ENCODE peak calls at places on chromosomes 5 and 9, in ten cellular contexts. Y, U, L, M, H, O, B, K, X and R are unnamed samples.

GRCh38 chr5:180135967-180136641 is 64.5 kb upstream of the RNF130 start:
- DNase-seq in Y (no peak), U (no peak), L (peak), M (no peak), H (no peak), O (no peak), B (no peak), K (no peak), X (no peak), R (no peak)

GRCh38 chr9:88661759-88662158 is 126.8 kb downstream of the NXNL2 start:
- DNase-seq in Y (peak), U (peak), L (no peak), M (peak), H (no peak), O (no peak), B (no peak), K (no peak), X (no peak), R (no peak)

GRCh38 chr5:166370928-166371690 is 1920.3 kb upstream of the WWC1 start:
- DNase-seq in Y (no peak), U (peak), L (no peak), M (no peak), H (no peak), O (no peak), B (no peak), K (no peak), X (no peak), R (no peak)

GRCh38 chr5:149791881-149792280 is 61.8 kb downstream of the PPARGC1B start:
- DNase-seq in Y (no peak), U (no peak), L (no peak), M (no peak), H (no peak), O (peak), B (no peak), K (no peak), X (no peak), R (no peak)

GRCh38 chr5:5436206-5436765 is 13.8 kb downstream of the ICE1 start:
- DNase-seq in Y (no peak), U (no peak), L (no peak), M (no peak), H (no peak), O (no peak), B (no peak), K (no peak), X (no peak), R (no peak)

GRCh38 chr5:29758986-29759421 is 1434.5 kb upstream of the CDH6 start:
- DNase-seq in Y (no peak), U (no peak), L (no peak), M (no peak), H (no peak), O (no peak), B (no peak), K (no peak), X (no peak), R (peak)

GRCh38 chr9:91426123-91426745 is 2.6 kb upstream of the NFIL3 start:
- DNase-seq in Y (peak), U (peak), L (no peak), M (peak), H (no peak), O (no peak), B (no peak), K (no peak), X (no peak), R (no peak)

GRCh38 chr5:74212336-74212735 is 428.2 kb downstream of the ENC1 start:
- DNase-seq in Y (peak), U (peak), L (no peak), M (peak), H (peak), O (no peak), B (no peak), K (no peak), X (peak), R (peak)

GRCh38 chr5:74316064-74316586 is 324.4 kb downstream of the ENC1 start:
- DNase-seq in Y (peak), U (peak), L (peak), M (peak), H (peak), O (no peak), B (peak), K (no peak), X (no peak), R (peak)

GRCh38 chr5:9431496-9432258 is 114.2 kb downstream of the SEMA5A start:
- DNase-seq in Y (no peak), U (peak), L (no peak), M (peak), H (no peak), O (no peak), B (no peak), K (no peak), X (no peak), R (no peak)

GRCh38 chr9:5042661-5043178 is 57.6 kb downstream of the JAK2 start:
- DNase-seq in Y (no peak), U (no peak), L (no peak), M (no peak), H (no peak), O (no peak), B (no peak), K (no peak), X (no peak), R (no peak)

GRCh38 chr5:138466058-138466899 is 1.0 kb downstream of the EGR1 start:
- DNase-seq in Y (no peak), U (peak), L (no peak), M (peak), H (peak), O (peak), B (peak), K (no peak), X (no peak), R (peak)

GRCh38 chr9:34701023-34701768 is 8.7 kb downstream of the CCL21 start:
- DNase-seq in Y (peak), U (peak), L (peak), M (peak), H (peak), O (peak), B (peak), K (peak), X (peak), R (peak)

GRCh38 chr5:148558892-148559291 is 95.4 kb downstream of the HTR4 start:
- DNase-seq in Y (no peak), U (no peak), L (no peak), M (no peak), H (no peak), O (no peak), B (no peak), K (no peak), X (no peak), R (no peak)

GRCh38 chr5:113092683-113093082 is 116.1 kb downstream of the DCP2 start:
- DNase-seq in Y (peak), U (peak), L (no peak), M (no peak), H (no peak), O (no peak), B (no peak), K (no peak), X (no peak), R (no peak)

GRCh38 chr5:53473644-53474043 is 6.8 kb upstream of the FST start:
- DNase-seq in Y (no peak), U (no peak), L (no peak), M (no peak), H (no peak), O (no peak), B (no peak), K (no peak), X (no peak), R (no peak)

GRCh38 chr9:87872079-87872624 is 10.5 kb upstream of the SPATA31E1 start:
- DNase-seq in Y (no peak), U (peak), L (no peak), M (no peak), H (no peak), O (peak), B (no peak), K (no peak), X (no peak), R (no peak)

GRCh38 chr5:159514229-159514822 is 184.0 kb upstream of the IL12B start:
- DNase-seq in Y (no peak), U (peak), L (no peak), M (no peak), H (no peak), O (no peak), B (no peak), K (no peak), X (no peak), R (peak)

GRCh38 chr9:109401169-109401989 is 80.5 kb upstream of the EPB41L4B start:
- DNase-seq in Y (peak), U (peak), L (peak), M (peak), H (peak), O (peak), B (no peak), K (peak), X (peak), R (peak)
- TF ChIP-seq CTCF in Y (peak), U (peak), L (peak), M (peak), H (peak), O (peak), B (peak), K (peak), X (peak), R (peak)

GRCh38 chr5:92309336-92309991 is 926.3 kb upstream of the ARRDC3 start:
- DNase-seq in Y (peak), U (peak), L (no peak), M (peak), H (no peak), O (no peak), B (no peak), K (no peak), X (no peak), R (no peak)
- TF ChIP-seq CTCF in Y (peak), U (peak), L (no peak), M (peak), H (peak), O (no peak), B (peak), K (peak), X (peak), R (peak)

DNA sequence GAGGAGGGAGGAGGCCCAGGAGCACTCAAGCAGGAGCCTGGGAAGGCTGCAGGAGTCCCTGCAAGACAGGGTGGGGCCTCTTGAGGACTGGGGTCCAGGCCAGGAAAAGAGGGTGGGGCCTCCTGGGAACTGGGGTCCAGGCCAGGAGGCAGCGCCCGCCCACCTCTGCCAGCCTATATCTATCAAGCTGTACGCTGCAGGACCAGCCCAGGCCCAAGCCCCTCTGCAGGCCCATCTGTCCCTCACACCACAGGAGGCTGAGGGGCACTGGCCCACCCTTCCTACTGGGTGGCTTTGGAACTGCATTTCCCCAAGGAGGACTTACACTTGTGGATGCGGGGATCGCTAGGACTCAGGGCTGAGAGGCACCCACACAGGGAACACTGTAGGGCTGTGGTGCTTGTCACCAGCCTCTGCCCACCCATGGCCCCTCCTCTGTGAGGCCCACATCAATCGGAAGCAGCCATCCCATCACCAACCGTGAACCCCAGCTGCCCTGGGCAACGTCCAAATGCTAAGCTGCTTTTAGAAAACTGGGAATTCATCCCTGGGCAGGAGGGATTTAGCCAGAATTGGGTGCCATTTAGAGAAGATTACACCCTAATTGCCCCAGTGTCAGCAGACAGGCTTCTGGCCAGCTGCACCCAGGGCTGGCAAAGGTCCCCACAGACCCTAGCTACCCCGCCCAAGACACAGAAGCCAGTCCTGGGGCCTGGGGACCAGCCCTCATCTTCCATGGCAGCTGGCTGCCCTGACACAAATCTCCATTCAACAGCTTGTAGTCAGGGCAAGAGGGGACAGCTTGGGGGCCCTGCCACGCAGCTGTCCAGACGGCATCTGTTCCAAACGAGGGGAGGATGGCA is 15.3 kb downstream of the BICD2 start:
- DNase-seq in Y (no peak), U (no peak), L (no peak), M (no peak), H (no peak), O (no peak), B (no peak), K (no peak), X (no peak), R (no peak)
- TF ChIP-seq CTCF in Y (no peak), U (no peak), L (no peak), M (no peak), H (no peak), O (no peak), B (no peak), K (no peak), X (no peak), R (no peak)

GRCh38 chr5:88727705-88728313 is 155.2 kb downstream of the MEF2C start:
- DNase-seq in Y (peak), U (peak), L (no peak), M (peak), H (no peak), O (no peak), B (peak), K (no peak), X (no peak), R (no peak)
- TF ChIP-seq CTCF in Y (peak), U (peak), L (no peak), M (peak), H (peak), O (no peak), B (peak), K (peak), X (peak), R (peak)

GRCh38 chr5:114838937-114839336 is 330.8 kb downstream of the TRIM36 start:
- DNase-seq in Y (no peak), U (no peak), L (no peak), M (no peak), H (no peak), O (no peak), B (no peak), K (no peak), X (no peak), R (no peak)

GRCh38 chr5:114839360-114839759 is 330.3 kb downstream of the TRIM36 start:
- DNase-seq in Y (no peak), U (no peak), L (no peak), M (no peak), H (no peak), O (no peak), B (no peak), K (no peak), X (no peak), R (no peak)
- TF ChIP-seq CTCF in Y (no peak), U (no peak), L (no peak), M (no peak), H (no peak), O (no peak), B (no peak), K (no peak), X (no peak), R (no peak)